ENCODE peak calls at places on chromosomes 13 and 19, in five cellular contexts. A, S, U, Z and H are unnamed samples.
A peak's percentile ranks its signal among the peaks of the same experiment; 100 is the strongest.

GRCh38 chr13:110334256-110334655 is 27.2 kb downstream of the COL4A2 start:
- DNase-seq in A (no peak), S (no peak), U (no peak), Z (no peak), H (no peak)

GRCh38 chr13:52096748-52097147 is 32.1 kb downstream of the NEK5 start:
- DNase-seq in A (no peak), S (no peak), U (no peak), Z (no peak), H (no peak)

GRCh38 chr13:112101360-112101930 is 34.5 kb downstream of the SOX1 start:
- DNase-seq in A (no peak), S (no peak), U (no peak), Z (no peak), H (no peak)

GRCh38 chr13:70856706-70857105 is 748.5 kb upstream of the KLHL1 start:
- DNase-seq in A (no peak), S (no peak), U (no peak), Z (no peak), H (no peak)

GRCh38 chr19:44694184-44694579 is 4.8 kb upstream of the CEACAM16 start:
- DNase-seq in A (no peak), S (no peak), U (no peak), Z (peak; percentile 58), H (no peak)

GRCh38 chr13:26977541-26977940 is 194.1 kb downstream of the USP12 start:
- DNase-seq in A (no peak), S (no peak), U (no peak), Z (no peak), H (no peak)

GRCh38 chr13:93304134-93304533 is 77.5 kb downstream of the GPC6 start:
- DNase-seq in A (no peak), S (no peak), U (no peak), Z (no peak), H (no peak)

GRCh38 chr19:16190736-16191135 is 5.5 kb downstream of the FAM32A start:
- DNase-seq in A (no peak), S (no peak), U (no peak), Z (no peak), H (no peak)

GRCh38 chr13:94710881-94711560 is 1.3 kb downstream of the SOX21 start:
- DNase-seq in A (peak; percentile 42), S (no peak), U (no peak), Z (peak; percentile 62), H (peak; percentile 78)

GRCh38 chr19:5356428-5356827 is 15.8 kb upstream of the PTPRS start:
- DNase-seq in A (no peak), S (no peak), U (no peak), Z (no peak), H (no peak)

GRCh38 chr13:79451500-79451962 is 29.4 kb upstream of the NDFIP2 start:
- DNase-seq in A (peak; percentile 41), S (peak; percentile 71), U (no peak), Z (peak; percentile 82), H (no peak)

GRCh38 chr19:8680676-8681344 is 17.8 kb downstream of the ACTL9 start:
- DNase-seq in A (no peak), S (no peak), U (no peak), Z (no peak), H (no peak)

GRCh38 chr19:19387108-19387507 is 18.4 kb upstream of the GATAD2A start:
- DNase-seq in A (no peak), S (no peak), U (no peak), Z (no peak), H (no peak)

GRCh38 chr19:19384486-19384885 is 21.0 kb upstream of the GATAD2A start:
- DNase-seq in A (no peak), S (no peak), U (no peak), Z (no peak), H (no peak)

GRCh38 chr19:19385900-19386339 is 19.6 kb upstream of the GATAD2A start:
- DNase-seq in A (no peak), S (no peak), U (no peak), Z (no peak), H (no peak)

GRCh38 chr19:19386373-19386869 is 19.1 kb upstream of the GATAD2A start:
- DNase-seq in A (no peak), S (no peak), U (no peak), Z (no peak), H (peak; percentile 55)

DNA sequence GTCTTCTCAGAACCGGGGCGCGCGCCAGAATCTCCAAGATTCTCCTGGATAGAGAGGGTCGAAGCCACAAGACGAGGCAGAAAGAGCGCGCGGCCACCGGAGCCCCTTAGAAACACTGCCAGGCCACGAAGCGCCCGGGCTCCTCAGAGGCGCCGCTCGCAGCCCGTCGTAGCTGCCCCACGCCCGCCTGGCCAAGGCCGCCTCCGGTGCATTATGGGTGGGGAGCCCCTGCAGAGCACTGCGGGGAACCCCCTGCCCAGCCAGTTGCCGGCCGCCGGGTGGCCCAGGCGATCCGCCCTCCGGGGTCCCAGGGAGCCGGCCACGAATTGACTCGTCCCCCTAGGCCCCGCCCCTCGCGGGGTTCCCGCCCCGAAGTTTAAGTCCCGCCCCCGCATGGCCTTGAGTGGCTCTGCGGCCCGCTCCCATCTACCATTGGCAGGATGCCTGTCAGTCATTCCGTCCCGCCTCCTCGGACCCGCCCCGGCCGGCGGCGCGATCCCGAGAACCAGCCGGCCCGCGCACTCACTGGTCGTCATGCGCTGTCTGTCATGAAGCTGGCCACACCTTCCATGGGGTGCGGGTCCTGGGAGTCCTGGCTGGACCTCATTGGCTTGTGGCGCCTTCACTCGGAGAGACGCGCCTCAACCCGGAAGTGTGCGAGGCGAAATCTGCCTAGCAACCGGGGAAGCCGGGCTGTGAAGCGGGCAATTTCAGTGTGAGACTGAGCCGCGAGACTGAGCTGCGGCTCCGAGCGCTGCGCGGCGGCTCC is 20.2 kb upstream of the GATAD2A start:
- DNase-seq in A (peak; percentile 99), S (peak; percentile 99), U (peak; percentile 99), Z (peak; percentile 96), H (peak; percentile 100)
- TF ChIP-seq POLR2A in A (peak; percentile 73), S (peak; percentile 80), U (no peak), Z (peak; percentile 89), H (peak; percentile 80)

GRCh38 chr13:44575741-44576395 is at the start of gene TSC22D1:
- DNase-seq in A (peak; percentile 23), S (no peak), U (no peak), Z (no peak), H (peak; percentile 63)

GRCh38 chr13:44573071-44573470 is 3.1 kb downstream of the TSC22D1 start:
- DNase-seq in A (no peak), S (no peak), U (no peak), Z (no peak), H (no peak)

GRCh38 chr13:44575035-44575434 is 1.1 kb downstream of the TSC22D1 start:
- DNase-seq in A (no peak), S (no peak), U (no peak), Z (no peak), H (no peak)

GRCh38 chr13:44573790-44574465 is 2.2 kb downstream of the TSC22D1 start:
- DNase-seq in A (peak; percentile 55), S (no peak), U (peak; percentile 11), Z (no peak), H (no peak)

DNA sequence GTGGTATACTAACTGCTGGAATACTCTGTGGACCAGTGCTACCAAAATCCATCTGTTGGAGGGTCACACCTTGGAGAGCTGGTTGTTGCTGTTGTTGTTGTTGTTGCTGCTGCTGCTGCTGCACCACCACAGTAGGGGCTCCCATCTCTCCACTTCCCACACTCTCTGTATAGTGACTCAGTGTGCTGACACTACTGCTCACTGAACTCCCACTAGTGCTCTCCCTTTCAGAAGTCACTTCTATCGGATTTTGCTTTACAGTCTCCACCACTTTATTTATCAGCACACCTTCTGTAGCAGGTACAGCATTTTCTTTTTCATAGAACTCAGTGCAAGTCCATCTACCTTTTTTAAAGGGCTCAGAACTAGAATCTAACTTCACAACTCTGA is 1.7 kb downstream of the TSC22D1 start:
- DNase-seq in A (no peak), S (no peak), U (no peak), Z (no peak), H (no peak)
- H3K4me3 ChIP-seq in A (no peak overlapping the region), S (no peak overlapping the region), U (no peak overlapping the region), Z (no peak overlapping the region), H (peak overlapping the region; percentile 77)

GRCh38 chr13:40193290-40194203 is 472.9 kb downstream of the FOXO1 start:
- DNase-seq in A (no peak), S (no peak), U (no peak), Z (no peak), H (no peak)
- TF ChIP-seq HDAC2 in A (no peak), S (no peak), U (no peak), Z (no peak), H (no peak)

DNA sequence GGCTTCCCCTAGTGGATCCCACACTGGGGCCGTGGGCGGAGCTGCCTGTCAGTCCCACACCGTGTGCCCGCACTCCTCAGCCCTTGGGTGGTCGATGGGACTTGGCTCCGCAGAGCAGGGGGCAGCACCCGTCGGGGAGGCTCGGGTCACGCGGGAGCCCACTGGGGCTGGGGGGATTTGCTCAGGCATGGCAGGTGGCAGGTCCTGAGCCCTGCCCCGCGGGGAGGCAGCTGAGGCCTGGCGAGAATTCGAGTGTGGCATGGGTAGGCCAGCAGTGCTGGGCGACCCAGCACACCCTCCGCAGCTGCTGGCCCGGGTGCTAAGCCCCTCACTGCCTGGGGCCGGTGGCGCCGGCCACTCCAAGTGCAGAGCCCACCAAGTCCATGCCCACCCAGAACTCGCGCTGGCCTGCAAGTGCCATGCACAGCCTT is 481.7 kb upstream of the PRR20A start:
- DNase-seq in A (no peak), S (no peak), U (no peak), Z (no peak), H (no peak)
- TF ChIP-seq POLR2A in A (no peak), S (no peak), U (no peak), Z (no peak), H (no peak)